ENCODE peak calls at places on chromosomes 1 and 21, in nine cellular contexts. E is psoas muscle, Y is AG09309, O is skeletal muscle cell, Q is fibroblast of pulmonary artery, A is brain microvascular endothelial cell, T is stomach, Z is uterus, F is foreskin fibroblast. N is an unnamed sample.

GRCh38 chr1:241311056-241311746 is 45.8 kb downstream of the RGS7 start:
- DNase-seq in E (no peak), Y (no peak), O (no peak), Q (no peak), A (no peak), T (no peak), Z (no peak), F (peak), N (no peak)

GRCh38 chr21:38806153-38806941 is 618 bp downstream of the ETS2 start:
- DNase-seq in E (peak), Y (no peak), O (no peak), Q (no peak), A (no peak), T (no peak), Z (no peak), F (peak), N (no peak)

GRCh38 chr21:42684109-42684916 is 30.9 kb downstream of the PDE9A start:
- DNase-seq in E (peak), Y (no peak), O (no peak), Q (no peak), A (no peak), T (no peak), Z (no peak), F (no peak), N (no peak)

GRCh38 chr1:3105167-3105863 is 36.3 kb downstream of the PRDM16 start:
- DNase-seq in E (no peak), Y (no peak), O (no peak), Q (no peak), A (no peak), T (no peak), Z (no peak), F (no peak), N (no peak)

GRCh38 chr1:87869563-87869962 is 540.9 kb downstream of the LMO4 start:
- DNase-seq in E (no peak), Y (peak), O (peak), Q (peak), A (peak), T (no peak), Z (no peak), F (peak), N (peak)

GRCh38 chr1:241551759-241552638 is 19.8 kb downstream of the KMO start:
- DNase-seq in E (no peak), Y (no peak), O (no peak), Q (no peak), A (no peak), T (no peak), Z (peak), F (no peak), N (no peak)

GRCh38 chr21:32914424-32915070 is 111.2 kb upstream of the OLIG2 start:
- DNase-seq in E (no peak), Y (no peak), O (no peak), Q (no peak), A (no peak), T (no peak), Z (no peak), F (no peak), N (no peak)

GRCh38 chr1:175871647-175872046 is 128.3 kb upstream of the TNR start:
- DNase-seq in E (no peak), Y (no peak), O (no peak), Q (no peak), A (no peak), T (no peak), Z (no peak), F (no peak), N (no peak)

GRCh38 chr1:76083189-76083588 is 8.6 kb downstream of the ST6GALNAC3 start:
- DNase-seq in E (no peak), Y (no peak), O (no peak), Q (no peak), A (no peak), T (no peak), Z (no peak), F (no peak), N (no peak)

GRCh38 chr1:48448932-48449331 is 23.1 kb downstream of the SPATA6 start:
- DNase-seq in E (no peak), Y (no peak), O (no peak), Q (no peak), A (no peak), T (no peak), Z (no peak), F (no peak), N (no peak)

GRCh38 chr1:205429742-205430464 is 8.0 kb upstream of the LEMD1 start:
- DNase-seq in E (no peak), Y (no peak), O (no peak), Q (no peak), A (no peak), T (no peak), Z (no peak), F (no peak), N (no peak)

GRCh38 chr1:162089748-162090147 is 20.3 kb downstream of the NOS1AP start:
- DNase-seq in E (no peak), Y (no peak), O (no peak), Q (no peak), A (no peak), T (no peak), Z (no peak), F (no peak), N (no peak)

GRCh38 chr21:15063081-15063820 is 1.5 kb downstream of the NRIP1 start:
- DNase-seq in E (no peak), Y (no peak), O (no peak), Q (peak), A (no peak), T (no peak), Z (no peak), F (peak), N (no peak)

GRCh38 chr21:36320421-36321324 is 676 bp downstream of the MORC3 start:
- DNase-seq in E (peak), Y (no peak), O (peak), Q (peak), A (peak), T (peak), Z (peak), F (peak), N (no peak)

GRCh38 chr1:204359474-204360255 is at the start of gene PLEKHA6:
- DNase-seq in E (peak), Y (peak), O (no peak), Q (peak), A (no peak), T (no peak), Z (no peak), F (peak), N (no peak)

GRCh38 chr1:93979718-93980319 is 70.6 kb upstream of the GCLM start:
- DNase-seq in E (no peak), Y (peak), O (peak), Q (peak), A (no peak), T (no peak), Z (peak), F (peak), N (no peak)

GRCh38 chr1:227092054-227092453 is 152.0 kb downstream of the COQ8A start:
- DNase-seq in E (no peak), Y (no peak), O (no peak), Q (peak), A (no peak), T (no peak), Z (no peak), F (no peak), N (no peak)

GRCh38 chr1:162252209-162252608 is 124.4 kb downstream of the SPATA46 start:
- DNase-seq in E (no peak), Y (no peak), O (no peak), Q (no peak), A (no peak), T (no peak), Z (no peak), F (no peak), N (no peak)

GRCh38 chr1:161159087-161159914 is at the start of gene USP21:
- DNase-seq in E (peak), Y (no peak), O (peak), Q (peak), A (peak), T (peak), Z (peak), F (peak), N (no peak)

GRCh38 chr1:53195913-53196484 is 625 bp upstream of the CPT2 start:
- DNase-seq in E (no peak), Y (no peak), O (no peak), Q (no peak), A (no peak), T (no peak), Z (peak), F (no peak), N (no peak)
- H3K4me3 ChIP-seq in E (peak), Y (peak), O (peak), Q (peak), A (peak), T (peak), Z (peak), F (peak), N (peak)

DNA sequence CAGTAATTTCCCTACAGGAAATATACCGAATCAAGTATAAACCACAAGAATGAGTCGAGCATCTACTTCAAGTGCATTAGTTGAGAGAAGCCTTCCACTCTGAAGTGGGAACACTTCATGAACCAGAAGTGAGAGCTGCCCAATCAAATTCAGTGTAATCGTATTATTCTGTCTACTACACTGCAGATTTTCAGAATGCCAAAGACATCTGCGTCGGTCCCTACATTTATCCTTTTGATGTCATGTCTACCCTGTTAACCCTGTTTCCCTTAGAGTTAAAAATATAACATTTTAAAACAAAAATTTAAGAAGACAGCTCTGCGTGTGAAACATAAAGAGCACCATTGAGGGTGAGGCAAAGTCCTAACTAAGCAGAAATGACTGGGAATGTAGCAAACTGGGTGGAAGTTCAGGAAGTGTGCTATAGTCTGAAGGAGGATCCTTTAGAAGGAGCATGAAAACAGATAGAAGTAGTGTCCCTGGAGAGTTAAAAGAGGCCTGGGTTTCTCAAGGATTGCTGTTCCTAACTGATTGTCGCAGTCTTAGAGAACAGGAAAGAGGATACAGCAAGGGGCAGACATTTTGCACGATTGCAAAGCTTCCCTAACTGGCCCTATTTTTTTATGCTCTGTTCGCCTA is 291.2 kb downstream of the PTPRC start:
- DNase-seq in E (no peak), Y (no peak), O (peak), Q (peak), A (peak), T (no peak), Z (no peak), F (peak), N (no peak)
- H3K4me3 ChIP-seq in E (peak), Y (peak), O (peak), Q (peak), A (peak), T (no peak), Z (no peak), F (peak), N (no peak)

GRCh38 chr1:197771904-197772561 is 3.2 kb downstream of the DENND1B start:
- DNase-seq in E (no peak), Y (no peak), O (no peak), Q (no peak), A (no peak), T (no peak), Z (no peak), F (no peak), N (no peak)
- H3K4me3 ChIP-seq in E (no peak), Y (no peak), O (no peak), Q (no peak), A (no peak), T (no peak), Z (no peak), F (no peak), N (no peak)

GRCh38 chr1:238469146-238469601 is 578.5 kb upstream of the ZP4 start:
- DNase-seq in E (no peak), Y (no peak), O (peak), Q (peak), A (peak), T (no peak), Z (no peak), F (no peak), N (peak)
- H3K4me3 ChIP-seq in E (no peak), Y (peak), O (peak), Q (no peak), A (peak), T (no peak), Z (no peak), F (no peak), N (no peak)

GRCh38 chr1:24775348-24775747 is 30.1 kb downstream of the CLIC4 start:
- DNase-seq in E (no peak), Y (no peak), O (no peak), Q (no peak), A (no peak), T (no peak), Z (no peak), F (no peak), N (no peak)
- H3K4me3 ChIP-seq in E (no peak), Y (no peak), O (no peak), Q (no peak), A (no peak), T (no peak), Z (no peak), F (no peak), N (no peak)

GRCh38 chr1:245168090-245168489 is 13.3 kb downstream of the KIF26B start:
- DNase-seq in E (peak), Y (no peak), O (no peak), Q (no peak), A (no peak), T (no peak), Z (no peak), F (no peak), N (no peak)

GRCh38 chr1:245161866-245162265 is 7.1 kb downstream of the KIF26B start:
- DNase-seq in E (no peak), Y (no peak), O (no peak), Q (no peak), A (no peak), T (no peak), Z (no peak), F (no peak), N (no peak)

GRCh38 chr1:245168921-245169320 is 14.1 kb downstream of the KIF26B start:
- DNase-seq in E (no peak), Y (no peak), O (no peak), Q (no peak), A (no peak), T (no peak), Z (no peak), F (no peak), N (no peak)

GRCh38 chr1:245169391-245169790 is 14.6 kb downstream of the KIF26B start:
- DNase-seq in E (no peak), Y (peak), O (no peak), Q (no peak), A (no peak), T (no peak), Z (no peak), F (no peak), N (no peak)

GRCh38 chr1:245166471-245166885 is 11.7 kb downstream of the KIF26B start:
- DNase-seq in E (no peak), Y (no peak), O (no peak), Q (peak), A (no peak), T (no peak), Z (no peak), F (peak), N (no peak)
- H3K4me3 ChIP-seq in E (no peak), Y (no peak), O (peak), Q (peak), A (peak), T (peak), Z (no peak), F (peak), N (no peak)

DNA sequence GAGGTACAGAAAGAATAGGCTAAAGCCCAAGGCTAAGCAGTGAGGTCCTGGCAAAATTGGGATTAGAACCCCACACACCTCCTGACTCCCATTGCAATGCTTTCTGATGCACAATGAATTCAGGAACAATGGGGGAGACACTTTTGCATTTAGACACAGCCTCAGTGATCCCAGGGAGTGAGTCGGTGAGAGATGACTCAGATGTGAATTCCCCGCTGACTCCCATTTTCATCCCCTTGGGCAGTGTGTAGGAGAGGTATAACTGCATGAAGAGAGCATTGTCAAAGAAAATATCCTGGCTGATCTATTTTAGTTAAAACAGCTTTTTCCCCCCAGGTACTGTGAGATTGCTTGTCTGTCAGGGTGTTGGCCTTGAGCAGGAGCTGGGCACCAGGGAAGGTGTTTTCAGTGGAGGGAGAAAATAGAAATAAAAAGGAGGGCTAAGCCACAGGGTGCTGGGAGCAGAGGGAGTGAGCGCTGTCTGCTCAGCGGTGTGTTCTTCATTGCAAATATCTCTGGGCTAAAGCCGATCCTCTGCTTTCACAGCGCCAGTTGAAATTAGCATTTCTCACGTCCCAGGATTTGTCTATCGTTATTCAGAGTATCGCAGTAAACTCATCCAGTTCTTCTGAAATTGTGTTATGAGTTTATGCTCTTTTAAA is 247.7 kb upstream of the PTBP2 start:
- DNase-seq in E (no peak), Y (no peak), O (peak), Q (peak), A (peak), T (no peak), Z (no peak), F (peak), N (peak)
- H3K4me3 ChIP-seq in E (no peak), Y (no peak), O (no peak), Q (no peak), A (no peak), T (no peak), Z (no peak), F (no peak), N (no peak)

GRCh38 chr1:55640708-55641473 is 425.7 kb upstream of the USP24 start:
- DNase-seq in E (peak), Y (peak), O (no peak), Q (peak), A (peak), T (peak), Z (peak), F (peak), N (no peak)
- H3K4me3 ChIP-seq in E (peak), Y (no peak), O (peak), Q (no peak), A (no peak), T (peak), Z (no peak), F (peak), N (no peak)

GRCh38 chr1:27622828-27623227 is 12.2 kb downstream of the FGR start:
- DNase-seq in E (no peak), Y (no peak), O (no peak), Q (no peak), A (no peak), T (no peak), Z (no peak), F (no peak), N (no peak)
- H3K4me3 ChIP-seq in E (no peak), Y (no peak), O (no peak), Q (no peak), A (no peak), T (no peak), Z (no peak), F (no peak), N (no peak)

GRCh38 chr21:31078216-31078615 is 39.9 kb upstream of the KRTAP19-8 start:
- DNase-seq in E (no peak), Y (no peak), O (no peak), Q (no peak), A (no peak), T (no peak), Z (no peak), F (no peak), N (no peak)
- H3K4me3 ChIP-seq in E (no peak), Y (no peak), O (no peak), Q (no peak), A (no peak), T (no peak), Z (no peak), F (no peak), N (no peak)